ENCODE peak calls at places on chromosome 10, in five cellular contexts. Y, N, T, Q and C are unnamed samples.

GRCh38 chr10:3500408-3500856 is 284.6 kb downstream of the KLF6 start:
- DNase-seq in T (peak), N (peak), Y (peak), Q (peak), C (peak)

GRCh38 chr10:12690525-12691139 is 310.9 kb downstream of the CCDC3 start:
- DNase-seq in Y (no peak), Q (no peak), N (no peak), T (no peak), C (no peak)

GRCh38 chr10:26441491-26442214 is 3.5 kb downstream of the APBB1IP start:
- DNase-seq in Y (no peak), T (no peak), N (no peak), Q (no peak), C (no peak)

GRCh38 chr10:125343118-125343752 is 182.9 kb upstream of the CTBP2 start:
- DNase-seq in N (no peak), Q (peak), Y (no peak), T (no peak), C (peak)

GRCh38 chr10:131797626-131798025 is 103.2 kb upstream of the PPP2R2D start:
- DNase-seq in Y (no peak), N (no peak), T (no peak), Q (no peak), C (no peak)

GRCh38 chr10:35224045-35224740 is 97.5 kb downstream of the CREM start:
- DNase-seq in T (no peak), Q (no peak), N (no peak), Y (no peak), C (no peak)

GRCh38 chr10:125194814-125195213 is 34.5 kb upstream of the CTBP2 start:
- DNase-seq in Y (no peak), T (no peak), N (no peak), Q (no peak), C (no peak)

GRCh38 chr10:43254881-43255643 is 11.8 kb downstream of the RASGEF1A start:
- DNase-seq in Q (no peak), T (peak), Y (no peak), N (peak), C (no peak)

GRCh38 chr10:51063659-51064535 is 10.4 kb upstream of the PRKG1 start:
- DNase-seq in Q (no peak), T (no peak), N (no peak), Y (no peak), C (no peak)

GRCh38 chr10:124057580-124057979 is 35.8 kb downstream of the CHST15 start:
- DNase-seq in T (no peak), Q (no peak), Y (no peak), N (no peak), C (no peak)

GRCh38 chr10:122727426-122727825 is 27.8 kb upstream of the C10orf120 start:
- DNase-seq in T (no peak), Q (no peak), Y (no peak), N (no peak), C (no peak)

GRCh38 chr10:12846718-12847117 is 154.8 kb downstream of the CCDC3 start:
- DNase-seq in Q (no peak), T (no peak), Y (no peak), N (no peak), C (no peak)

GRCh38 chr10:116183733-116184447 is 89.1 kb downstream of the GFRA1 start:
- DNase-seq in Q (peak), Y (no peak), N (no peak), T (no peak), C (no peak)

GRCh38 chr10:106941297-106942034 is 223.0 kb downstream of the SORCS1 start:
- DNase-seq in T (no peak), N (no peak), Q (no peak), Y (no peak), C (no peak)

GRCh38 chr10:122567056-122567660 is 6.6 kb downstream of the DMBT1 start:
- DNase-seq in T (no peak), Q (peak), N (no peak), Y (no peak), C (peak)

GRCh38 chr10:18400911-18401260 is 250.5 kb downstream of the NSUN6 start:
- DNase-seq in T (no peak), Q (peak), N (no peak), Y (no peak), C (peak)

GRCh38 chr10:16009736-16010259 is 149.5 kb upstream of the MINDY3 start:
- DNase-seq in T (no peak), Y (no peak), N (no peak), Q (no peak), C (no peak)

GRCh38 chr10:36612436-36612835 is 513.0 kb upstream of the ANKRD30A start:
- DNase-seq in Q (peak), N (no peak), T (no peak), Y (no peak), C (no peak)

GRCh38 chr10:14554091-14554842 is 220.4 kb downstream of the FAM107B start:
- DNase-seq in N (no peak), Y (no peak), T (no peak), Q (no peak), C (no peak)

GRCh38 chr10:62907470-62908212 is 91.5 kb upstream of the EGR2 start:
- DNase-seq in T (no peak), Q (no peak), N (no peak), Y (no peak), C (no peak)

GRCh38 chr10:4088354-4089066 is 303.5 kb upstream of the KLF6 start:
- DNase-seq in T (no peak), Y (no peak), Q (no peak), N (no peak), C (no peak)

GRCh38 chr10:21820952-21821351 is 182.6 kb downstream of the DNAJC1 start:
- DNase-seq in T (no peak), Q (no peak), Y (no peak), N (no peak), C (no peak)

GRCh38 chr10:3783721-3784432 is 1.1 kb downstream of the KLF6 start:
- DNase-seq in Q (peak), Y (no peak), T (peak), N (peak), C (peak)

GRCh38 chr10:96400465-96400864 is 41.7 kb upstream of the OPALIN start:
- DNase-seq in N (no peak), Y (no peak), Q (no peak), T (no peak), C (no peak)

GRCh38 chr10:124212702-124213101 is 119.3 kb upstream of the CHST15 start:
- DNase-seq in N (no peak), T (no peak), Y (no peak), Q (no peak), C (no peak)

GRCh38 chr10:32413513-32413912 is 32.4 kb upstream of the CCDC7 start:
- DNase-seq in Y (peak), T (no peak), N (no peak), Q (no peak), C (no peak)

GRCh38 chr10:46266506-46266985 is 20.3 kb upstream of the ANTXRL start:
- DNase-seq in Q (no peak), T (no peak), Y (no peak), N (no peak), C (no peak)

DNA sequence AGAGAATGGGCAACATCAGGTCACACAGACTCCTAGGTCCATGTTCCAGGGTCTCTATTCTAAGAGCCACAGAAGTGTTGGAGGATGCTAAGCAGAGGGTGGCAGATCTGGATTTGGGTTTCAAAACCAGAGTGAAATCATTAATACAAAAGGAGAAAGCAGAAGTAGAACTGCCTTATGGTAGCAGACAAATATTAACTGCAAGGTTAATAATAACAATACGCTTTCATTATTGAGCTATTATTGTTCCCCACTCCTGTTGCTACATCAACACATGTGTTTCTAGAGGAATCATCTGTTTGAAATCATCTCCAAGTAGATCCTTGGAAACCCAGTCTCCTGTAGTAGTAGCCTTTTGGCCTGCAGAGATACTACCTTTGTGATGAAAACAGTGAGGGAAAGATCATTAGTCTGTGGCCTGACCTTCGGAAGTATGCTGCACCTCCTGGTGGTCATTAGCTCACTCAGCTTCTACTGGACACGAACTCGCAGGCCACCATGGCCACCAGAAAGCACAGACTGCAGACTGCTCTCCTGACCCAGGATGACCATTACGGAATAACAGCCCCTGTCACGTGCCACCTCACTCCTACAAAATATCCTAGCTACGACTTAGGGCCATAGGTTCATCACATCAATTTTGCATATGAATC is 84.6 kb downstream of the XPNPEP1 start:
- DNase-seq in Q (peak), Y (no peak), T (no peak), N (no peak), C (no peak)
- TF ChIP-seq CTCF in Q (no peak), Y (no peak), T (no peak), N (no peak), C (no peak)

DNA sequence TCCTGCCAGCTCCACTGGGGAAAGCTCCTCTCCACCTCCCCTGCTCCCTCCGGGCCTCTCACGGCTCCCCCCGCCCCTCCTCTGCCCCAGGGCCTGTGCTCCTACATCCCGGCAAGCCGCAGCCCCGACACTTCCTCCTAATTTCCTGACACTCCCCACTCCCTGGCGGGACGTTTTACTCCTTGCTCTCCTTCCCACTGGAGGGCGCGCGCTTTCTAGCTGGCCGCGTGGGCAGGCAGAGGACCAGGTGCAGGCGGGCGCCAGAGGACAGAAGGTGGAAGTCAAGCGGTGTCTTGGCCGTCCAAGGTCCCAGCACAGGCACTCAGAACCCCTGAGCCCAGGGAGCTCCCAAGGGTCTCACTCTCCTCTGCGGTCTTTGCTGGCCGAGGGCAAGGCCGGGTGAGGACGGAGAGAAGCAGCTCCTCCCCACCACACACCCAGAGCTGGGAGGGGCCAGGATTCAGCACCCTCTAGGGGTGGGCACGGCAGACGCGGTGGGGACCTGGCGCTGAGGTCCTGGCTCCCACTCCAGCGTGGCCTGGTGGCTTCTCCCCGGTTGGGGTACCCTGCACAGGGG is 19.1 kb downstream of the ADAM8 start:
- DNase-seq in Q (peak), T (peak), N (peak), Y (peak), C (peak)
- TF ChIP-seq CTCF in Q (no peak), T (peak), N (peak), Y (peak), C (no peak)

DNA sequence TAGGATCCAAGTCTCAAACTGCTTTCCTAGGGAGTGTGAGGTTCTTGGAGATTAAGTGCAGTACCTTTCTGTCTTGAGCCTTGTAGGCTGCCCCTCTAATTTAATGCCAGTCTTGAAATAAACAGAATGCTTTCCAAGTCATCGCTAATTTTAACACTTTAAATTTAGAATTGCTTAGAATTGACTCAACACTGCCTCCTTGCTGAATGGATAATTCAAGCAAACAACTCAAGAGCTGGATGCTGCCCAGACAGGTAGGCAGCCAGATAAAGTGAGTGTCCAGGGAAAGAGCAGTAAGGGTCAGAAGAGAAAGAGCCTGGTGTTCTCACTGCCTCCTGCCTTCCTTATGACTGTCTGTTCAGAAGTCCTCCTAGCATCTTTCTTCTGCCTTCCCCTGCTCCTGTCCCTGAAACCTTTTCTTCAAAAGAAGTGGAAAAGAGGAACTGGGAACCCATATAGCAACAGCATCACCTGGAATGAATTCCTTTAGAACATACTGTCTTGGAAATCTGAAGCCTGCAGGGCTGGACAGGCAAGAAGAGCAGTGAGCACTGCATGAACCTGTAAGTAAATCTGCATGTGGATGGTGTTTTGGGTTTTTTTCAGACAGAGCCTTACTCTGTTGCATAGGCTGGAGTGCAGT is 3.1 kb upstream of the GOT1 start:
- DNase-seq in Q (no peak), Y (no peak), N (no peak), T (no peak), C (no peak)
- TF ChIP-seq CTCF in Q (no peak), Y (peak), N (peak), T (peak), C (no peak)

GRCh38 chr10:70621497-70622078 is 19.0 kb upstream of the PRF1 start:
- DNase-seq in N (no peak), Y (no peak), T (no peak), Q (no peak), C (no peak)

GRCh38 chr10:70617798-70618568 is 15.4 kb upstream of the PRF1 start:
- DNase-seq in T (no peak), Q (no peak), N (no peak), Y (peak), C (no peak)

GRCh38 chr10:70620020-70620289 is 17.4 kb upstream of the PRF1 start:
- DNase-seq in T (no peak), Y (no peak), Q (no peak), N (no peak), C (no peak)

GRCh38 chr10:70618663-70619062 is 16.1 kb upstream of the PRF1 start:
- DNase-seq in Q (no peak), T (no peak), N (no peak), Y (no peak), C (no peak)

DNA sequence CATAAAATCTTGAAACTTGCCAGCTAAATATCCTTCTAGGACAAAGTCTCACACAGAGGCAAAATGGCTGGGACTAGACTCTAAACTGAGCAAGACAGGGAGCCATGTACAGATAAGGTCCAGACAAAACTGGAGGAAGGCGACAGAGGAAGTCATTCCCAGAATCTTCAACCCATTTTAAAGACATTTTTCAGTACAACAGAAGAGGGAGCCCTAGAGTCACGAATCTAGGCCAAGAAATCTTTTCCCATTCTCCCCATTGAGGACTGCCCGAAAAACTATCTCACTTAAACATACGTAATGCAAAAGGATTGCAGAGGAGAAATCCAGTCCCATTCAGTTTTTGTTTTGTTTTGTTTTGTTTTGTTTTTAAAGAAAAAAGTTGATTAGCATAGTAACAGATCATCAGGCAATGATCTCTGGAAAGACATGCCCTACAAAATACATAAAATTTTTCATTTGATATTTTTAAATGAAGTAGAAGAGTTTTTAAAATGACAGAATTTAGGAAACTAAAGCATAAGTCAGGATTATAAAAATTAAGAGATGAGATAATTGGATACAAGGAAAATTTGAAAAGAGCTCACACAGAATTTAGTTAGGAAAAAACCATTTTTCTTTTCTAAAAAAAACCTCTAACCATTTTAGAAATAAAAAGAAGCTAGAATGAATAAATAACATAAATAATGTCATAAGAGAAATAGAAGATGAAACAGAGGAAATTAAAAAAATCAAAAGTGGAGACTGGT is 16.9 kb upstream of the PRF1 start:
- DNase-seq in Q (no peak), Y (no peak), N (no peak), T (no peak), C (no peak)
- TF ChIP-seq CTCF in Q (peak), Y (peak), N (peak), T (peak), C (peak)

DNA sequence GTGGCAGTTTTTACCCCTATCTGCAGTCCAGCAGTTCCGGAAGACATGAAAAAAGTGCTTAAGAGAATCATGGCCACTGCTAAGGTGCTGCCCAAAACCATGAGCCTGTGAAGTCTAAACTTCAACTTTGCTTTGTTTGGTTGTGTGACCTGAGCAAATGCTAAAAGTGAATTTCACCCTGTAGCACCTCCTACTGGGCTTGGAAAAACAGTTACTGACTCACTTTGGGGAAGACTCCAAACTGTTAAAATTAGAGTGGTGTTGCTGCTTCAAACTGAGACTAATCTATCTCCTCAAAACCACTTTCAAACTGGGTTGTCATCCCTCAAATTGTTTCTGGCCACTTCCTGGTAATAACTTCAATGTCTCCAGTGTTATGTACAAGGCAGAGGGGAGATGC is 21.3 kb downstream of the MKX start:
- DNase-seq in N (no peak), Q (no peak), T (no peak), Y (no peak), C (no peak)
- TF ChIP-seq CTCF in N (no peak), Q (no peak), T (no peak), Y (peak), C (no peak)

DNA sequence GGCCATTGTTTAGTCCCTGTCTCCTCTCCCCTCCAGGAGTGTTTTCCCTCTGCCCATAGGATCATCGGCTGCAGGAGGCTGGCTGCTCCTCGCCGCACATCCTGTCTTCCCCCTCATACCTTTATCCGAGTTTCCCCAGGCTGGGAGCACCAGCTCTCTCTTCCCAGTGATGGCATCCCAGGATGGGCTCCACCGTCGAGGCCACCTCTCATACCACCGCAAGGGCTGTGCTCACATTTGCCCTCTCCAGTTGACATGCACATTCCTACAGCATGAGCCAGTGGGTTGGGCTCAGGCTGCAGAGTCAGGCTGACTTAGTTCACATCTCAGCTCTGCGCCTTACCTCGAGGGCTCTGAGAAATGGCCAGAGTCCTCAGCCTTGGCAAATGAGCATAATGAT is 12.1 kb downstream of the HKDC1 start:
- DNase-seq in Q (no peak), T (no peak), N (no peak), Y (peak), C (no peak)
- TF ChIP-seq CTCF in Q (no peak), T (no peak), N (no peak), Y (peak), C (no peak)

DNA sequence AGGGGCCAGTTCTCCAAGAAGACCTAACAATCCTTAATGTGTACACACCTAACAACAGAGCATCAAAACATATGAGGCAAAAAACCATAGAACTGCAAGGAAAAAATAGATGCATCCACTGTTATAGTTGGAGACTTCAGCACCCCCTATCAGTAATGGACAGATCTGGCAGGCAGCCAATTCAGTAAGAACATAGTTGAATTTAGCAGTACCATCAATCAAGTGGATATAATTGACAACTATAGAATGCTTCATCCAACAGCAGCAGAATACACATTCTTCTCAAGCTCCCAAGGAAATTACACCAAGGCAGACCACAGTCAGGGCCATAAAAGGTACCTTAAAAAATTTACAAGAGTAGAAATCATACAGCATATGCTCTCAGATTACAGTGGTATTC is 42.2 kb downstream of the POLL start:
- DNase-seq in N (no peak), Q (no peak), Y (no peak), T (no peak), C (no peak)
- TF ChIP-seq CTCF in N (no peak), Q (no peak), Y (no peak), T (no peak), C (no peak)